ENCODE peak calls at places on chromosome 3, in seven cellular contexts. V is sigmoid colon, C is PC-9, E is kidney epithelial cell, O is psoas muscle, U is upper lobe of right lung, J is body of pancreas. Q is an unnamed sample.

GRCh38 chr3:140242818-140243276 is 307.9 kb downstream of the CLSTN2 start:
- DNase-seq in V (no peak), C (no peak), E (peak; percentile 77), O (no peak), U (no peak), J (peak; percentile 56), Q (no peak)

GRCh38 chr3:71444028-71444860 is 139.3 kb downstream of the FOXP1 start:
- DNase-seq in V (no peak), C (no peak), E (no peak), O (peak; percentile 27), U (peak; percentile 77), J (no peak), Q (no peak)

GRCh38 chr3:158809642-158810041 is 7.8 kb downstream of the MFSD1 start:
- DNase-seq in V (no peak), C (no peak), E (no peak), O (no peak), U (no peak), J (no peak), Q (no peak)

GRCh38 chr3:58333206-58334012 is 717 bp downstream of the PXK start:
- DNase-seq in V (peak; percentile 72), C (no peak), E (no peak), O (no peak), U (peak; percentile 66), J (peak; percentile 24), Q (peak; percentile 65)

GRCh38 chr3:182969277-182969676 is 11.1 kb downstream of the DCUN1D1 start:
- DNase-seq in V (no peak), C (peak; percentile 70), E (peak; percentile 26), O (no peak), U (no peak), J (no peak), Q (no peak)

GRCh38 chr3:166608132-166608531 is 770.9 kb upstream of the BCHE start:
- DNase-seq in V (no peak), C (no peak), E (no peak), O (no peak), U (no peak), J (no peak), Q (no peak)

GRCh38 chr3:65524544-65525070 is 514.1 kb downstream of the MAGI1 start:
- DNase-seq in V (no peak), C (no peak), E (no peak), O (no peak), U (no peak), J (no peak), Q (no peak)

GRCh38 chr3:69079269-69080159 is 651 bp downstream of the UBA3 start:
- DNase-seq in V (no peak), C (peak; percentile 38), E (no peak), O (peak; percentile 25), U (peak; percentile 72), J (no peak), Q (no peak)

GRCh38 chr3:114958930-114959329 is 188.2 kb downstream of the ZBTB20 start:
- DNase-seq in V (no peak), C (no peak), E (no peak), O (no peak), U (no peak), J (no peak), Q (no peak)

GRCh38 chr3:142159083-142159740 is 9.9 kb upstream of the TFDP2 start:
- DNase-seq in V (no peak), C (no peak), E (no peak), O (no peak), U (no peak), J (no peak), Q (no peak)

GRCh38 chr3:138767498-138768104 is 67.1 kb downstream of the PIK3CB start:
- DNase-seq in V (no peak), C (no peak), E (no peak), O (no peak), U (no peak), J (no peak), Q (no peak)

GRCh38 chr3:32045091-32045964 is 61.1 kb upstream of the GPD1L start:
- DNase-seq in V (no peak), C (peak; percentile 90), E (no peak), O (no peak), U (no peak), J (peak; percentile 73), Q (no peak)

GRCh38 chr3:49032646-49033304 is 3.6 kb upstream of the IMPDH2 start:
- DNase-seq in V (peak; percentile 65), C (no peak), E (no peak), O (no peak), U (no peak), J (no peak), Q (no peak)

GRCh38 chr3:129491794-129492193 is 36.6 kb upstream of the RHO start:
- DNase-seq in V (no peak), C (no peak), E (peak; percentile 43), O (no peak), U (no peak), J (no peak), Q (no peak)

GRCh38 chr3:117632191-117632590 is 922.6 kb downstream of the TUSC7 start:
- DNase-seq in V (no peak), C (no peak), E (no peak), O (no peak), U (no peak), J (no peak), Q (no peak)

GRCh38 chr3:66520716-66521115 is 19.9 kb upstream of the LRIG1 start:
- DNase-seq in V (no peak), C (no peak), E (no peak), O (no peak), U (no peak), J (no peak), Q (no peak)

GRCh38 chr3:98343647-98344507 is 9.8 kb upstream of the OR5K4 start:
- DNase-seq in V (no peak), C (peak; percentile 42), E (no peak), O (no peak), U (no peak), J (peak; percentile 26), Q (no peak)
- TF ChIP-seq CTCF in V (no peak), C (peak; percentile 88), E (peak; percentile 63), O (peak; percentile 11), U (peak; percentile 63), J (peak; percentile 42), Q (peak; percentile 38)

GRCh38 chr3:128486692-128487537 is 6.1 kb downstream of the GATA2 start:
- DNase-seq in V (no peak), C (no peak), E (no peak), O (no peak), U (peak; percentile 64), J (no peak), Q (no peak)
- H3K27me3 ChIP-seq in V (peaks cover 100% of the 10 kb centered on the region), C (no peaks in the 10 kb centered on the region), E (peaks cover 90% of the 10 kb centered on the region), O (peaks cover 67% of the 10 kb centered on the region), U (peaks cover 99% of the 10 kb centered on the region), J (peaks cover 15% of the 10 kb centered on the region), Q (no peaks in the 10 kb centered on the region)

GRCh38 chr3:38011111-38011510 is 18.3 kb downstream of the PLCD1 start:
- DNase-seq in V (no peak), C (no peak), E (no peak), O (no peak), U (peak; percentile 61), J (no peak), Q (peak; percentile 49)

GRCh38 chr3:38009807-38010591 is 19.4 kb downstream of the VILL start:
- DNase-seq in V (no peak), C (no peak), E (no peak), O (no peak), U (peak; percentile 58), J (no peak), Q (no peak)

GRCh38 chr3:38008191-38008701 is 17.7 kb downstream of the VILL start:
- DNase-seq in V (no peak), C (no peak), E (no peak), O (no peak), U (no peak), J (no peak), Q (no peak)

GRCh38 chr3:38007754-38008090 is 17.1 kb downstream of the VILL start:
- DNase-seq in V (no peak), C (no peak), E (no peak), O (no peak), U (no peak), J (no peak), Q (no peak)

GRCh38 chr3:38008971-38009580 is 18.5 kb downstream of the VILL start:
- DNase-seq in V (no peak), C (no peak), E (no peak), O (no peak), U (no peak), J (no peak), Q (no peak)
- H3K36me3 ChIP-seq in V (peaks cover 18% of the 10 kb centered on the region), C (no peaks in the 10 kb centered on the region), E (no peaks in the 10 kb centered on the region), O (peaks cover 6% of the 10 kb centered on the region), U (peaks cover 38% of the 10 kb centered on the region), J (no peaks in the 10 kb centered on the region), Q (no peaks in the 10 kb centered on the region)

GRCh38 chr3:44914936-44915335 is 40.5 kb downstream of the TGM4 start:
- DNase-seq in V (no peak), C (no peak), E (no peak), O (no peak), U (no peak), J (no peak), Q (peak; percentile 42)

GRCh38 chr3:44918581-44918980 is 44.2 kb downstream of the TGM4 start:
- DNase-seq in V (no peak), C (no peak), E (no peak), O (no peak), U (no peak), J (no peak), Q (no peak)

GRCh38 chr3:44918087-44918486 is 43.7 kb downstream of the TGM4 start:
- DNase-seq in V (no peak), C (no peak), E (no peak), O (no peak), U (no peak), J (no peak), Q (no peak)

GRCh38 chr3:44913868-44914468 is 39.6 kb downstream of the TGM4 start:
- DNase-seq in V (no peak), C (peak; percentile 46), E (no peak), O (peak; percentile 52), U (peak; percentile 83), J (peak; percentile 74), Q (peak; percentile 84)

DNA sequence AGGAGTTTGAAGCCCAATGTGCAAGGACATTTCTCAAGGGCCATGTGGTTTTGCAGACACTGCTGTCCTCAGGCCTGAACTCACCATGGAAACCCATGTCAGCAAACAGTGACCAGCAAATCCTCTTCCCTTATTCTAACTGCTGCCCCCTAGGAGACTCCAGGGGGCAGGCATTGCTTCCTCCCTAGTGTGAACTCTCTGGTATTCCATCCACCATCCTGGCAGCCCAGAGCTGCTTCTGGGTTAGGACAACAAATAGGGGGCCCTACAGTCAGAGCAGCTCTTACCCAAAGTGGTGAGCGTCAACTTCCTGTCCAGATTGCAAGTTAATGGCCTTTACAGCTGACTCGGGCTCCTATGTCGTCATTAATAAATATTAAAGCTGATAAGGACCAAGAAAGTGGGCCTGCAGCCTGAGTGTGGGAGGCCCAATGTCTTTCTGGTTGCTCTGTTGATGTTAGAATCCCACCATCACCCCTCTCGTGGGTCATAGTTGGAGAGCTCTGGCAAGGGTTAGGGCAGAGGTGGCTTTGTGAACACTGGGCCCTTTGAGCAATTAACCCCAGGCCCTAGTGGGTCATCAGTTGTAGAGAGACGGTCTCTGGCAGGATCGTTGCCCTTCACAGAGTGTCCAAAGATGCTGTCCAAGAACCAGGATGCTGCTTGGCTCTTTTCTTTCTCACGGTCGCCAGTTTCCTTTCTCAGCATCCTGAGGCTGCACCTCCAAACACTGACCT is 41.5 kb downstream of the TGM4 start:
- DNase-seq in V (no peak), C (no peak), E (no peak), O (no peak), U (no peak), J (no peak), Q (peak; percentile 18)
- TF ChIP-seq CTCF in V (no peak), C (no peak), E (no peak), O (no peak), U (peak; percentile 6), J (no peak), Q (no peak)

GRCh38 chr3:45434996-45435395 is 46.6 kb downstream of the LARS2 start:
- DNase-seq in V (no peak), C (no peak), E (no peak), O (no peak), U (no peak), J (no peak), Q (no peak)
- H3K27me3 ChIP-seq in V (no peaks in the 10 kb centered on the region), C (no peaks in the 10 kb centered on the region), E (no peaks in the 10 kb centered on the region), O (no peaks in the 10 kb centered on the region), U (no peaks in the 10 kb centered on the region), J (no peaks in the 10 kb centered on the region), Q (no peaks in the 10 kb centered on the region)